ENCODE peak calls at places on chromosomes 16 and 17, in four cellular contexts. W, F, D and Q are unnamed samples. For H3K27me3 and H3K4me1, the result is how much of the 10 kb centered on the place peaks cover.

GRCh38 chr17:6510321-6511023 is 45.9 kb downstream of the PITPNM3 start:
- DNase-seq in W (no peak), D (no peak), F (no peak), Q (no peak)

GRCh38 chr17:42563543-42563942 is 1.6 kb downstream of the COASY start:
- DNase-seq in D (no peak), W (no peak), F (no peak), Q (no peak)

GRCh38 chr17:20992987-20993862 is 49.6 kb downstream of the USP22 start:
- DNase-seq in F (peak), W (peak), D (peak), Q (peak)

GRCh38 chr17:7204828-7205461 is 14.7 kb downstream of the DLG4 start:
- DNase-seq in F (peak), D (no peak), W (peak), Q (peak)

GRCh38 chr16:75527825-75528299 is 8.0 kb downstream of the CHST5 start:
- DNase-seq in W (no peak), D (peak), F (no peak), Q (no peak)

GRCh38 chr17:3972281-3972731 is 8.1 kb upstream of the ATP2A3 start:
- DNase-seq in D (no peak), F (no peak), W (no peak), Q (no peak)

GRCh38 chr17:46159686-46160085 is 33.5 kb downstream of the KANSL1 start:
- DNase-seq in D (no peak), F (no peak), W (no peak), Q (no peak)

GRCh38 chr17:77327181-77327565 is 186.4 kb downstream of the SEC14L1 start:
- DNase-seq in W (no peak), D (no peak), F (no peak), Q (no peak)

GRCh38 chr16:80285089-80285488 is 255.7 kb upstream of the DYNLRB2 start:
- DNase-seq in F (no peak), W (no peak), D (no peak), Q (no peak)

GRCh38 chr17:14334919-14335318 is 34.0 kb downstream of the HS3ST3B1 start:
- DNase-seq in D (no peak), F (no peak), W (no peak), Q (no peak)

GRCh38 chr17:12180644-12181261 is 160.1 kb downstream of the MAP2K4 start:
- DNase-seq in F (peak), D (peak), W (no peak), Q (peak)

GRCh38 chr17:751269-752001 is 629 bp downstream of the GEMIN4 start:
- DNase-seq in W (peak), D (no peak), F (no peak), Q (no peak)

GRCh38 chr17:40547785-40548478 is 17.3 kb downstream of the CCR7 start:
- DNase-seq in D (no peak), F (no peak), W (no peak), Q (no peak)

GRCh38 chr17:79978545-79978852 is 57.2 kb downstream of the TBC1D16 start:
- DNase-seq in D (no peak), W (no peak), F (no peak), Q (no peak)

GRCh38 chr17:13601776-13602551 is at the start of gene HS3ST3A1:
- DNase-seq in F (no peak), D (no peak), W (peak), Q (peak)

GRCh38 chr17:35322749-35323148 is 50.7 kb downstream of the SLFN11 start:
- DNase-seq in W (no peak), F (no peak), D (no peak), Q (no peak)

DNA sequence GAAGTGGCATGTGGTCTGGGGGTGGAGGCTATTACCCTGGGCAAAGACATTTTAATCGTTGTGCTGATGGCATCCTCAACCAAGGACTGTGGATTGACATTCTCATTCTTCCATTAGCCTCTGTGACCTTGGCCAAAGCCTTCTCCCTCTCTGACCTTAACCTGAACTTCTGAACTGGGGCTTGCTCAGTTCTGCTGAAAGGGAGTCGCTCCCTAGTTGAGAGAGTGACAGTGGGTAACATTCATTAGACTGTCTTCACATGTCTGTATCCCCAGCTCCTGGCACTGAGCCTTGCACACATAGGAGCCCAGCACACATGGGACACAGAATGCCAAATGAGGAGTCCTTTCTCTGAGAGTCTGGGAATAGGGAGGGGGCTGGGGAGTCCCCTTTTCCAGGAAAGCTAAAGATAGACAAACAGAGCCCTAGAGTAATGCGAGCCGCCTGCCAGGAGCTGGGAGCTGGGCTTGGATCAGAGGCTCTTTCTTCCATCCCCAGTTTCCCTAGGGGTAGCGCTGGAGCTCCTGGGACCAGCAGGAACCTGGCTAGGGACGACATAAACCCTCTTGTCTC is 2.6 kb downstream of the TAC4 start:
- DNase-seq in D (no peak), F (no peak), W (no peak), Q (no peak)
- H3K27me3 ChIP-seq in D (under half), F (under half), W (under half), Q (under half)

DNA sequence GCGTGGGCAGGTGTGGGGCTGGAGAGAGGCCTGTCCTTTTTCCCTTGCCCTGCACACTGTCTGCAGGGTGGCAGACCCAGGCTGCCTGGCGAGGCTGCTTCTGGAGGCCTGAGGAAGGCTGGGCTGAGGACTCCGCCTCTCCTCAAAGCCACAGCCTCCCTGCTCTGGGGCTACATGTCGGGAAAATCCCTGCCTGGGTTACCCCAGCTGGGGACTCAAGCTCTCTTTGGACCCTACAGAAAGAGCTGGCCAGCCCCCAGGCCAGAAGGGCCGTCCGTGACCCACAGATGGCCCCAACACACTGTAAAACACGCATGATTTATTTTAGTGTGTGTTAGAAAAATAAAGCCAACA is 33.8 kb upstream of the SLC38A10 start:
- DNase-seq in D (no peak), F (no peak), W (no peak), Q (no peak)
- H3K4me1 ChIP-seq in D (half or more), F (under half), W (under half), Q (under half)

GRCh38 chr17:1931759-1932579 is 93.2 kb downstream of the RTN4RL1 start:
- DNase-seq in W (peak), F (no peak), D (peak), Q (peak)

GRCh38 chr17:1933875-1934715 is 91.0 kb downstream of the RTN4RL1 start:
- DNase-seq in F (no peak), D (no peak), W (no peak), Q (no peak)

GRCh38 chr17:1929896-1930750 is 95.0 kb downstream of the RTN4RL1 start:
- DNase-seq in W (no peak), F (no peak), D (no peak), Q (no peak)

GRCh38 chr17:1934901-1935300 is 90.2 kb downstream of the RTN4RL1 start:
- DNase-seq in F (no peak), D (no peak), W (no peak), Q (no peak)

GRCh38 chr17:1928976-1929375 is 96.2 kb downstream of the RTN4RL1 start:
- DNase-seq in W (no peak), D (no peak), F (no peak), Q (no peak)
- TF ChIP-seq SUZ12 in W (no peak), D (no peak), F (no peak), Q (no peak)

GRCh38 chr16:48948911-48949310 is 332.7 kb downstream of the CBLN1 start:
- DNase-seq in F (no peak), W (no peak), D (no peak), Q (no peak)

GRCh38 chr16:48947371-48947713 is 334.3 kb downstream of the CBLN1 start:
- DNase-seq in D (no peak), W (no peak), F (no peak), Q (no peak)

GRCh38 chr16:48946687-48947370 is 334.8 kb downstream of the CBLN1 start:
- DNase-seq in F (no peak), D (no peak), W (no peak), Q (no peak)

DNA sequence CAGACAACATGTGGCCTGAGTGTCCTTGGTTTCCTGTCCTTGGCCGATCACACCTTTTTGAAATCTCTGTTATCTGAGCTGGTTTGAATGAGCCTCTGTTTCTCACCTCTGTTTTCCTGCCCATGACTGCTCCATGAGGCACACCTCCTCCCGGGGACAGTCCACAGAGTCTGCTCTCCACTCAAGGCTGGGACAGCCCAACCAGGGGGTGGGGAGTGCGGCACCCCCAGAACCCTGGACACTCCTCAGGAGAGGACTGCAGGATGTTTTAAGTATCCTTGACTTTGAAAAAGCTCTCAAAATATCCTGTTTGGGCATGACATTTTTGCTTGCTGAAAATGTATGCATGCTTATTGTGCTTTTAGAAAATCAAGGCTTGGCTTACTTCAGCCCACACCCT is 333.0 kb upstream of the N4BP1 start:
- DNase-seq in D (no peak), W (no peak), F (no peak), Q (no peak)
- H3K27me3 ChIP-seq in D (under half), W (under half), F (under half), Q (under half)

DNA sequence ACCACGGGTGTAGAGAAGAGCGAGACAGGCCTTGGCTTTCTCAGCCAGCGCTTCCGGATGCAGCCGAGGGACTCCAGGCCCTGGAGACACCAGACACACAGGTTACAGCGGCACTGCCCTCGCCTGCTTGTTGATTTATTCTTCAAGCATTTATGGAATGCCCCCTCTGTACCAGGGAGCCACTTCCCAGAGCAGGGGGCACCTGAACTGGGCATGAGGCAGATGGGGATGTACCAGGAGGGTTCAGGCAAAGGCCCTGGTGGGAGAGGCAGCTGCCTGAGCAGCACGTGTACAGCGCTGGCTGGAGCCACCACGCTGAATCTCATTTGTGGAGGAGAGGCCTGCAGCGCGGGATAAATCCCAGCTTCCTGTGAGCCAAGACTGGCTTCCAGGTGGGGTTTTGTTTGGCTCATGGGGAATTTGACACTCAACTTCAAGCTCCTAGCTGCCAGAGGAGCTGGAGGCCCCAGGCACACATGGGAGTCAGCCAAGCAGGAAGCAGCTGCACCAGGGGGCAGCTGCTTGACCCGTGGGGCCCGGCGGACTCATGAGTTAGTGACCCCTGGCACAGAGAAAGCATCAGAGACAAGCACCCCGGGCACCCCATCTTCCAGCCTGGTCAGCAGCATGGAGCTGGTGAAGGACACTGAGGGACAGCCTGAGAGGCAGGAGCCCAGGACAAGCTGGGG is 59.7 kb downstream of the IL21R start:
- DNase-seq in F (no peak), W (no peak), D (no peak), Q (no peak)
- H3K4me1 ChIP-seq in F (under half), W (under half), D (under half), Q (under half)

GRCh38 chr16:87812200-87812656 is 46.4 kb upstream of the KLHDC4 start:
- DNase-seq in W (no peak), D (peak), F (no peak), Q (no peak)

GRCh38 chr16:87808108-87808507 is 42.3 kb upstream of the KLHDC4 start:
- DNase-seq in W (no peak), D (no peak), F (no peak), Q (no peak)

GRCh38 chr16:87806608-87807546 is 41.1 kb upstream of the KLHDC4 start:
- DNase-seq in W (peak), F (no peak), D (peak), Q (no peak)

GRCh38 chr16:87806246-87806607 is 40.4 kb upstream of the KLHDC4 start:
- DNase-seq in F (no peak), D (no peak), W (no peak), Q (no peak)

GRCh38 chr16:87809150-87809902 is 43.5 kb upstream of the KLHDC4 start:
- DNase-seq in W (no peak), D (peak), F (peak), Q (no peak)
- TF ChIP-seq SUZ12 in W (no peak), D (no peak), F (no peak), Q (no peak)

GRCh38 chr17:48596735-48597491 is 3.3 kb upstream of the HOXB5 start:
- DNase-seq in W (no peak), F (no peak), D (no peak), Q (no peak)
- H3K27me3 ChIP-seq in W (half or more), F (under half), D (half or more), Q (half or more)

GRCh38 chr16:66519974-66520373 is 29.9 kb downstream of the TK2 start:
- DNase-seq in D (no peak), W (no peak), F (no peak), Q (no peak)
- H3K4me1 ChIP-seq in D (under half), W (under half), F (half or more), Q (under half)

GRCh38 chr16:86898386-86898785 is 320.0 kb downstream of the FOXL1 start:
- DNase-seq in F (no peak), W (no peak), D (no peak), Q (no peak)

GRCh38 chr16:86897486-86897885 is 319.1 kb downstream of the FOXL1 start:
- DNase-seq in D (no peak), W (no peak), F (no peak), Q (no peak)

GRCh38 chr16:86899156-86899555 is 320.8 kb downstream of the FOXL1 start:
- DNase-seq in F (no peak), W (no peak), D (no peak), Q (no peak)

GRCh38 chr16:86901483-86901882 is 323.1 kb downstream of the FOXL1 start:
- DNase-seq in W (no peak), D (no peak), F (no peak), Q (no peak)

GRCh38 chr16:86899757-86900156 is 321.4 kb downstream of the FOXL1 start:
- DNase-seq in F (no peak), W (no peak), D (no peak), Q (no peak)
- TF ChIP-seq SUZ12 in F (no peak), W (no peak), D (no peak), Q (no peak)

GRCh38 chr17:48330877-48331276 is 99.1 kb downstream of the SKAP1 start:
- DNase-seq in W (no peak), F (no peak), D (no peak), Q (no peak)
- H3K27me3 ChIP-seq in W (under half), F (under half), D (under half), Q (under half)